ENCODE peak calls at places on chromosomes 13 and 19, in seven cellular contexts. Q, R, X, J, P, V and I are unnamed samples.

GRCh38 chr13:110233181-110233641 is 73.7 kb downstream of the COL4A1 start:
- DNase-seq in J (no peak), R (no peak), P (no peak), X (no peak), V (no peak), Q (no peak), I (peak; percentile 78)

GRCh38 chr13:47179321-47179720 is 282.5 kb upstream of the HTR2A start:
- DNase-seq in X (no peak), V (no peak), R (no peak), Q (no peak), J (no peak), P (no peak), I (no peak)

GRCh38 chr13:67147257-67148218 is 82.6 kb downstream of the PCDH9 start:
- DNase-seq in J (no peak), X (no peak), V (no peak), R (no peak), P (peak; percentile 24), Q (no peak), I (peak; percentile 15)

GRCh38 chr19:14495678-14496028 is 274 bp downstream of the GIPC1 start:
- DNase-seq in P (no peak), X (no peak), Q (no peak), J (no peak), V (no peak), R (no peak), I (no peak)

GRCh38 chr19:41887711-41888382 is 4.9 kb downstream of the ARHGEF1 start:
- DNase-seq in J (peak; percentile 75), X (peak; percentile 76), V (peak; percentile 92), R (peak; percentile 84), P (no peak), Q (peak; percentile 89), I (no peak)

GRCh38 chr19:33683881-33684549 is 62.3 kb downstream of the CHST8 start:
- DNase-seq in V (no peak), X (no peak), Q (no peak), J (no peak), P (peak; percentile 51), R (no peak), I (peak; percentile 33)

GRCh38 chr19:45130888-45131615 is 29.7 kb downstream of the NKPD1 start:
- DNase-seq in X (no peak), P (peak; percentile 54), Q (no peak), J (peak; percentile 92), R (no peak), V (no peak), I (no peak)

GRCh38 chr13:107421951-107422350 is 793.4 kb downstream of the LIG4 start:
- DNase-seq in Q (no peak), V (no peak), X (no peak), J (no peak), R (no peak), P (no peak), I (no peak)

GRCh38 chr19:51440846-51441409 is 17.3 kb downstream of the SIGLEC8 start:
- DNase-seq in X (peak; percentile 23), R (peak; percentile 51), P (peak; percentile 24), J (no peak), V (no peak), Q (peak; percentile 84), I (no peak)

GRCh38 chr13:98910501-98910951 is 67.3 kb downstream of the DOCK9 start:
- DNase-seq in Q (no peak), J (no peak), R (no peak), V (no peak), P (peak; percentile 44), X (no peak), I (peak; percentile 56)

GRCh38 chr13:46751811-46752635 is 44.9 kb downstream of the ESD start:
- DNase-seq in R (peak; percentile 16), V (no peak), Q (peak; percentile 64), X (peak; percentile 46), J (no peak), P (no peak), I (no peak)

GRCh38 chr19:32779082-32779481 is 59.5 kb downstream of the TDRD12 start:
- DNase-seq in X (no peak), Q (no peak), R (no peak), V (no peak), J (no peak), P (no peak), I (no peak)

GRCh38 chr13:107576430-107576829 is 638.9 kb downstream of the LIG4 start:
- DNase-seq in P (no peak), V (no peak), J (no peak), R (no peak), Q (no peak), X (no peak), I (no peak)

GRCh38 chr13:78020861-78021260 is 102.2 kb upstream of the EDNRB start:
- DNase-seq in V (no peak), J (no peak), X (no peak), Q (no peak), R (no peak), P (no peak), I (no peak)

GRCh38 chr19:32404939-32405430 is 585 bp upstream of the DPY19L3 start:
- DNase-seq in P (no peak), J (peak; percentile 26), X (no peak), V (peak; percentile 90), R (peak; percentile 3), Q (peak; percentile 67), I (peak; percentile 80)

GRCh38 chr19:708154-709141 is at the start of gene PALM:
- DNase-seq in V (no peak), X (no peak), Q (no peak), J (no peak), R (no peak), P (no peak), I (peak; percentile 58)